ENCODE peak calls at places on chromosomes 3 and 15, in seven cellular contexts. One of them, this sample, is unnamed. For H3K27me3, the result is how much of the 10 kb centered on the place peaks cover.

GRCh38 chr15:96340611-96341464 is 10.3 kb downstream of the NR2F2 start:
- DNase-seq in heart right ventricle: no peak
- DNase-seq in cardiac muscle cell: peak
- DNase-seq in GM23248: peak
- DNase-seq in fibroblast of lung: peak
- DNase-seq in aorta: peak
- DNase-seq in NT2/D1: no peak
- DNase-seq in this sample: peak

GRCh38 chr15:73518180-73518862 is 75.4 kb downstream of the REC114 start:
- DNase-seq in heart right ventricle: peak
- DNase-seq in cardiac muscle cell: peak
- DNase-seq in GM23248: no peak
- DNase-seq in fibroblast of lung: no peak
- DNase-seq in aorta: no peak
- DNase-seq in NT2/D1: peak
- DNase-seq in this sample: peak

GRCh38 chr3:133437391-133438093 is 37.7 kb downstream of the BFSP2 start:
- DNase-seq in heart right ventricle: no peak
- DNase-seq in cardiac muscle cell: no peak
- DNase-seq in GM23248: peak
- DNase-seq in fibroblast of lung: peak
- DNase-seq in aorta: no peak
- DNase-seq in NT2/D1: no peak
- DNase-seq in this sample: no peak

GRCh38 chr15:36218322-36218721 is 361.1 kb upstream of the CDIN1 start:
- DNase-seq in heart right ventricle: no peak
- DNase-seq in cardiac muscle cell: no peak
- DNase-seq in GM23248: no peak
- DNase-seq in fibroblast of lung: no peak
- DNase-seq in aorta: no peak
- DNase-seq in NT2/D1: no peak
- DNase-seq in this sample: no peak

GRCh38 chr3:127215714-127216414 is 22.9 kb downstream of the PRR23E start:
- DNase-seq in heart right ventricle: no peak
- DNase-seq in cardiac muscle cell: no peak
- DNase-seq in GM23248: no peak
- DNase-seq in fibroblast of lung: no peak
- DNase-seq in aorta: no peak
- DNase-seq in NT2/D1: no peak
- DNase-seq in this sample: no peak

GRCh38 chr15:68635142-68635541 is 56.3 kb downstream of the CORO2B start:
- DNase-seq in heart right ventricle: peak
- DNase-seq in cardiac muscle cell: no peak
- DNase-seq in GM23248: peak
- DNase-seq in fibroblast of lung: peak
- DNase-seq in aorta: no peak
- DNase-seq in NT2/D1: no peak
- DNase-seq in this sample: no peak

GRCh38 chr3:53819163-53819868 is 26.9 kb downstream of the CHDH start:
- DNase-seq in heart right ventricle: no peak
- DNase-seq in cardiac muscle cell: no peak
- DNase-seq in GM23248: no peak
- DNase-seq in fibroblast of lung: no peak
- DNase-seq in aorta: no peak
- DNase-seq in NT2/D1: no peak
- DNase-seq in this sample: no peak

GRCh38 chr15:95559875-95560394 is 770.6 kb upstream of the NR2F2 start:
- DNase-seq in heart right ventricle: no peak
- DNase-seq in cardiac muscle cell: no peak
- DNase-seq in GM23248: peak
- DNase-seq in fibroblast of lung: peak
- DNase-seq in aorta: no peak
- DNase-seq in NT2/D1: no peak
- DNase-seq in this sample: no peak

GRCh38 chr3:11570251-11570650 is 73.5 kb downstream of the VGLL4 start:
- DNase-seq in heart right ventricle: no peak
- DNase-seq in cardiac muscle cell: no peak
- DNase-seq in GM23248: peak
- DNase-seq in fibroblast of lung: no peak
- DNase-seq in aorta: no peak
- DNase-seq in NT2/D1: no peak
- DNase-seq in this sample: peak

GRCh38 chr3:60912142-60912541 is 339.1 kb downstream of the FHIT start:
- DNase-seq in heart right ventricle: no peak
- DNase-seq in cardiac muscle cell: no peak
- DNase-seq in GM23248: no peak
- DNase-seq in fibroblast of lung: no peak
- DNase-seq in aorta: no peak
- DNase-seq in NT2/D1: no peak
- DNase-seq in this sample: no peak

GRCh38 chr3:141331370-141332318 is 36.7 kb upstream of the ZBTB38 start:
- DNase-seq in heart right ventricle: peak
- DNase-seq in cardiac muscle cell: peak
- DNase-seq in GM23248: peak
- DNase-seq in fibroblast of lung: peak
- DNase-seq in aorta: peak
- DNase-seq in NT2/D1: no peak
- DNase-seq in this sample: no peak

GRCh38 chr3:172522871-172523818 is at the start of gene TNFSF10:
- DNase-seq in heart right ventricle: peak
- DNase-seq in cardiac muscle cell: peak
- DNase-seq in GM23248: peak
- DNase-seq in fibroblast of lung: no peak
- DNase-seq in aorta: peak
- DNase-seq in NT2/D1: no peak
- DNase-seq in this sample: peak

GRCh38 chr3:88150371-88150770 is 612 bp downstream of the C3orf38 start:
- DNase-seq in heart right ventricle: no peak
- DNase-seq in cardiac muscle cell: no peak
- DNase-seq in GM23248: peak
- DNase-seq in fibroblast of lung: no peak
- DNase-seq in aorta: no peak
- DNase-seq in NT2/D1: no peak
- DNase-seq in this sample: no peak

GRCh38 chr3:38029400-38030125 is at the start of gene PLCD1:
- DNase-seq in heart right ventricle: peak
- DNase-seq in cardiac muscle cell: peak
- DNase-seq in GM23248: peak
- DNase-seq in fibroblast of lung: peak
- DNase-seq in aorta: peak
- DNase-seq in NT2/D1: no peak
- DNase-seq in this sample: peak

GRCh38 chr15:41868321-41868720 is 25.5 kb downstream of the SPTBN5 start:
- DNase-seq in heart right ventricle: no peak
- DNase-seq in cardiac muscle cell: no peak
- DNase-seq in GM23248: no peak
- DNase-seq in fibroblast of lung: no peak
- DNase-seq in aorta: no peak
- DNase-seq in NT2/D1: no peak
- DNase-seq in this sample: no peak

GRCh38 chr3:11538581-11538980 is 105.1 kb downstream of the VGLL4 start:
- DNase-seq in heart right ventricle: no peak
- DNase-seq in cardiac muscle cell: no peak
- DNase-seq in GM23248: no peak
- DNase-seq in fibroblast of lung: no peak
- DNase-seq in aorta: no peak
- DNase-seq in NT2/D1: no peak
- DNase-seq in this sample: no peak

GRCh38 chr15:69403611-69404010 is 10.5 kb upstream of the KIF23 start:
- DNase-seq in heart right ventricle: no peak
- DNase-seq in cardiac muscle cell: no peak
- DNase-seq in GM23248: peak
- DNase-seq in fibroblast of lung: peak
- DNase-seq in aorta: no peak
- DNase-seq in NT2/D1: no peak
- DNase-seq in this sample: no peak

DNA sequence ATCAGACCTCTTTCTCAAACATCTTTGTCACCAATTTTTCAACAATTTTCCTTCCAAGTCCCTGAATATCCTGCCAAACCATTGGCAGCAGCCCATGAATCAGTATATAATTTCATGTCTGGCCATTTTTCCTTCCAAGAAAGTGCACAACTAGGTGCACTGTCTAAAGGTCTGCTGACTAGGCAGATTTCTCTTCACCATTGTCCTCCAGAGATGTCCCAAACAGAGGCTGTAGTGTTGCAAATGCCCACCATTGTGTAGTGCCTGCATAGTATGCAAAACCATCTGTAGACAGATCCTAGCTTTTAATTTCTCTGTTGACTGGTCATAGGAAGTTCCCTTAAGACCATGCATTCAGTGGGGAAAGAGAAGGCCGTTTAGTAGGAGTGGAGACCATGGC is 25.0 kb upstream of the GOLGA6L2 start:
- DNase-seq in heart right ventricle: no peak
- DNase-seq in cardiac muscle cell: no peak
- DNase-seq in GM23248: no peak
- DNase-seq in fibroblast of lung: no peak
- DNase-seq in aorta: no peak
- DNase-seq in NT2/D1: no peak
- DNase-seq in this sample: no peak
- H3K4me3 ChIP-seq in heart right ventricle: no peak
- H3K4me3 ChIP-seq in cardiac muscle cell: no peak
- H3K4me3 ChIP-seq in GM23248: no peak
- H3K4me3 ChIP-seq in fibroblast of lung: no peak
- H3K4me3 ChIP-seq in aorta: no peak
- H3K4me3 ChIP-seq in NT2/D1: no peak
- H3K4me3 ChIP-seq in this sample: no peak

GRCh38 chr3:14267976-14268375 is 89.4 kb downstream of the LSM3 start:
- DNase-seq in heart right ventricle: no peak
- DNase-seq in cardiac muscle cell: no peak
- DNase-seq in GM23248: no peak
- DNase-seq in fibroblast of lung: no peak
- DNase-seq in aorta: no peak
- DNase-seq in NT2/D1: no peak
- DNase-seq in this sample: no peak

GRCh38 chr3:14266361-14266760 is 87.7 kb downstream of the LSM3 start:
- DNase-seq in heart right ventricle: peak
- DNase-seq in cardiac muscle cell: no peak
- DNase-seq in GM23248: peak
- DNase-seq in fibroblast of lung: peak
- DNase-seq in aorta: no peak
- DNase-seq in NT2/D1: no peak
- DNase-seq in this sample: no peak

GRCh38 chr3:14263317-14264005 is 84.8 kb downstream of the LSM3 start:
- DNase-seq in heart right ventricle: no peak
- DNase-seq in cardiac muscle cell: no peak
- DNase-seq in GM23248: no peak
- DNase-seq in fibroblast of lung: no peak
- DNase-seq in aorta: no peak
- DNase-seq in NT2/D1: no peak
- DNase-seq in this sample: no peak

GRCh38 chr3:14262867-14263266 is 84.2 kb downstream of the LSM3 start:
- DNase-seq in heart right ventricle: no peak
- DNase-seq in cardiac muscle cell: no peak
- DNase-seq in GM23248: no peak
- DNase-seq in fibroblast of lung: no peak
- DNase-seq in aorta: no peak
- DNase-seq in NT2/D1: no peak
- DNase-seq in this sample: no peak

GRCh38 chr3:14265246-14265962 is 86.8 kb downstream of the LSM3 start:
- DNase-seq in heart right ventricle: no peak
- DNase-seq in cardiac muscle cell: no peak
- DNase-seq in GM23248: peak
- DNase-seq in fibroblast of lung: peak
- DNase-seq in aorta: no peak
- DNase-seq in NT2/D1: no peak
- DNase-seq in this sample: no peak
- H3K27me3 ChIP-seq in heart right ventricle: under half
- H3K27me3 ChIP-seq in cardiac muscle cell: under half
- H3K27me3 ChIP-seq in GM23248: under half
- H3K27me3 ChIP-seq in fibroblast of lung: under half
- H3K27me3 ChIP-seq in aorta: under half
- H3K27me3 ChIP-seq in NT2/D1: under half
- H3K27me3 ChIP-seq in this sample: under half

DNA sequence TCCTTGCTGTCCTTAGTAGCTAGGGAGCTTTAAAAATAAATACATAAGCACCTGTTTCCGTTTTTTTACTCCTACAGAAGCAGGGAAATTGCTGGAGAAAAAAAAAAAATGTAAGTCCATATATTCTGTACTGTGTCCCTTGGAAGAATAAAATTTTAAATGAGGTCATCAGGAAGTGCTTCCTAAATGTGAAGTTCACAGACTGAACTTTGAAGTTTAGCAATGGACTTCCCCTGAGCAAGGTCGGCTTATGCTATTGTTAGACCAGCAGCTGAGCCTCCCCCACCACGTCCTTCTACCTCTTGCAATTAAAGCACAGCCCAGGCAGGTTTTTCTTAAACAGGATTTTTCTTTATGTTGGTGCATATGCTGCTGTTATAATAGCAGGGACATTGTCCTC is 26.3 kb downstream of the LIPC start:
- DNase-seq in heart right ventricle: peak
- DNase-seq in cardiac muscle cell: peak
- DNase-seq in GM23248: no peak
- DNase-seq in fibroblast of lung: no peak
- DNase-seq in aorta: no peak
- DNase-seq in NT2/D1: no peak
- DNase-seq in this sample: no peak
- H3K4me3 ChIP-seq in heart right ventricle: no peak
- H3K4me3 ChIP-seq in cardiac muscle cell: no peak
- H3K4me3 ChIP-seq in GM23248: no peak
- H3K4me3 ChIP-seq in fibroblast of lung: no peak
- H3K4me3 ChIP-seq in aorta: no peak
- H3K4me3 ChIP-seq in NT2/D1: no peak
- H3K4me3 ChIP-seq in this sample: no peak

GRCh38 chr3:129600348-129600747 is 6.1 kb downstream of the PLXND1 start:
- DNase-seq in heart right ventricle: no peak
- DNase-seq in cardiac muscle cell: no peak
- DNase-seq in GM23248: no peak
- DNase-seq in fibroblast of lung: no peak
- DNase-seq in aorta: no peak
- DNase-seq in NT2/D1: no peak
- DNase-seq in this sample: no peak

GRCh38 chr3:129599607-129600006 is 6.9 kb downstream of the PLXND1 start:
- DNase-seq in heart right ventricle: peak
- DNase-seq in cardiac muscle cell: no peak
- DNase-seq in GM23248: peak
- DNase-seq in fibroblast of lung: peak
- DNase-seq in aorta: peak
- DNase-seq in NT2/D1: peak
- DNase-seq in this sample: peak

GRCh38 chr3:129597792-129598381 is 8.6 kb downstream of the PLXND1 start:
- DNase-seq in heart right ventricle: no peak
- DNase-seq in cardiac muscle cell: no peak
- DNase-seq in GM23248: peak
- DNase-seq in fibroblast of lung: peak
- DNase-seq in aorta: no peak
- DNase-seq in NT2/D1: peak
- DNase-seq in this sample: peak

GRCh38 chr3:129598484-129598883 is 8.0 kb downstream of the PLXND1 start:
- DNase-seq in heart right ventricle: no peak
- DNase-seq in cardiac muscle cell: no peak
- DNase-seq in GM23248: no peak
- DNase-seq in fibroblast of lung: no peak
- DNase-seq in aorta: no peak
- DNase-seq in NT2/D1: no peak
- DNase-seq in this sample: no peak

DNA sequence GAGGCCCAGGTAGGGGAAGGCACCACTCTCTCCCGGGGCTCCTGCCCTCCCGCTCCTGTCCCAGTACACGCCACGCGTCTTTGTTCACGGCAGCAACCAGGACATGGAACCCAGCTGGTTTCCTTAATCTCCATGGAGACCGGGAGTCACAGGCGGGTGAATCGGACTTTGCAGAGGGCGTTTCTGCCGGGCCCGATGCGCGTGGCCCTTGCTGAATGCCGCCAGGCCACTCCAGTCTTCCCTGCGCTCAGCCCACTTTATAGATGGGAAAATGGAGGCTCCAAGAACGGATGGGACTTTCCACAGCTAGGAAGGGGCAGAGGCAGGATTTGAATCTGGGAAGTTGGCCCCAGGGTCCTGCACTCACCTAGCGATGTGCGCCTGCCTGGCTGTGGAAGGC is 7.4 kb downstream of the PLXND1 start:
- DNase-seq in heart right ventricle: no peak
- DNase-seq in cardiac muscle cell: no peak
- DNase-seq in GM23248: peak
- DNase-seq in fibroblast of lung: no peak
- DNase-seq in aorta: no peak
- DNase-seq in NT2/D1: no peak
- DNase-seq in this sample: no peak
- H3K27me3 ChIP-seq in heart right ventricle: under half
- H3K27me3 ChIP-seq in cardiac muscle cell: under half
- H3K27me3 ChIP-seq in GM23248: under half
- H3K27me3 ChIP-seq in fibroblast of lung: under half
- H3K27me3 ChIP-seq in aorta: under half
- H3K27me3 ChIP-seq in NT2/D1: under half
- H3K27me3 ChIP-seq in this sample: under half